ENCODE peak calls at places on chromosome 22, in six cellular contexts. B, E, H, W, C and G are unnamed samples.

GRCh38 chr22:20721409-20722218 is 52.3 kb upstream of the SERPIND1 start:
- DNase-seq in B (no peak), E (no peak), H (no peak), W (no peak), C (no peak), G (no peak)

GRCh38 chr22:30290679-30291333 is 1.5 kb upstream of the CASTOR1 start:
- DNase-seq in B (peak; percentile 70), E (peak; percentile 86), H (peak; percentile 20), W (peak; percentile 48), C (no peak), G (peak; percentile 69)

GRCh38 chr22:24421428-24421931 is 5.9 kb upstream of the ADORA2A start:
- DNase-seq in B (peak; percentile 24), E (peak; percentile 93), H (no peak), W (no peak), C (peak; percentile 91), G (no peak)

GRCh38 chr22:36741204-36741793 is 34.6 kb downstream of the IFT27 start:
- DNase-seq in B (no peak), E (peak; percentile 68), H (no peak), W (no peak), C (peak; percentile 54), G (peak; percentile 12)

GRCh38 chr22:20630873-20631617 is 123.6 kb downstream of the MED15 start:
- DNase-seq in B (no peak), E (no peak), H (no peak), W (no peak), C (no peak), G (no peak)

GRCh38 chr22:49238181-49239141 is 589.2 kb downstream of the BRD1 start:
- DNase-seq in B (no peak), E (no peak), H (no peak), W (no peak), C (peak; percentile 20), G (no peak)

GRCh38 chr22:44567846-44568493 is 69.9 kb upstream of the RTL6 start:
- DNase-seq in B (peak; percentile 70), E (peak; percentile 59), H (no peak), W (peak; percentile 39), C (peak; percentile 62), G (peak; percentile 43)

GRCh38 chr22:46295277-46295971 is 1.2 kb upstream of the GTSE1 start:
- DNase-seq in B (no peak), E (no peak), H (no peak), W (no peak), C (no peak), G (no peak)

GRCh38 chr22:28514314-28514713 is 165.3 kb downstream of the TTC28 start:
- DNase-seq in B (no peak), E (no peak), H (no peak), W (no peak), C (no peak), G (no peak)

GRCh38 chr22:24553597-24554315 is 1.2 kb downstream of the GUCD1 start:
- DNase-seq in B (no peak), E (no peak), H (no peak), W (peak; percentile 40), C (no peak), G (peak; percentile 63)

GRCh38 chr22:48258841-48259240 is 1496.4 kb downstream of the TBC1D22A start:
- DNase-seq in B (no peak), E (no peak), H (no peak), W (no peak), C (no peak), G (no peak)

GRCh38 chr22:24543068-24543675 is 11.8 kb downstream of the GUCD1 start:
- DNase-seq in B (no peak), E (no peak), H (no peak), W (no peak), C (no peak), G (no peak)

GRCh38 chr22:50529416-50530279 is at the start of gene TYMP:
- DNase-seq in B (peak; percentile 47), E (no peak), H (no peak), W (no peak), C (no peak), G (peak; percentile 39)

GRCh38 chr22:45885941-45886395 is 91.0 kb downstream of the WNT7B start:
- DNase-seq in B (peak; percentile 23), E (no peak), H (no peak), W (no peak), C (peak; percentile 26), G (no peak)

GRCh38 chr22:43800970-43801369 is 11.1 kb downstream of the EFCAB6 start:
- DNase-seq in B (no peak), E (no peak), H (no peak), W (no peak), C (no peak), G (no peak)

GRCh38 chr22:42889290-42889689 is 32.2 kb upstream of the ARFGAP3 start:
- DNase-seq in B (peak; percentile 20), E (no peak), H (no peak), W (no peak), C (no peak), G (no peak)

GRCh38 chr22:45225732-45226560 is 14.7 kb downstream of the KIAA0930 start:
- DNase-seq in B (peak; percentile 80), E (no peak), H (no peak), W (peak; percentile 70), C (peak; percentile 29), G (peak; percentile 75)

GRCh38 chr22:17835256-17835655 is 61.0 kb upstream of the BID start:
- DNase-seq in B (no peak), E (no peak), H (no peak), W (no peak), C (no peak), G (no peak)

GRCh38 chr22:25183959-25184619 is 15.6 kb upstream of the CRYBB3 start:
- DNase-seq in B (no peak), E (no peak), H (no peak), W (no peak), C (no peak), G (no peak)

GRCh38 chr22:30490399-30490798 is 15.1 kb downstream of the SEC14L4 start:
- DNase-seq in B (peak; percentile 21), E (peak; percentile 8), H (no peak), W (no peak), C (peak; percentile 45), G (no peak)

GRCh38 chr22:49302530-49302929 is 525.1 kb downstream of the BRD1 start:
- DNase-seq in B (no peak), E (no peak), H (no peak), W (no peak), C (peak; percentile 15), G (no peak)

GRCh38 chr22:17303441-17303839 is 65.8 kb upstream of the CECR2 start:
- DNase-seq in B (no peak), E (no peak), H (no peak), W (no peak), C (no peak), G (no peak)

GRCh38 chr22:42114721-42115120 is 15.9 kb downstream of the CYP2D6 start:
- DNase-seq in B (peak; percentile 64), E (peak; percentile 58), H (no peak), W (peak; percentile 6), C (peak; percentile 73), G (peak; percentile 41)

GRCh38 chr22:46568102-46568809 is 30.8 kb upstream of the CELSR1 start:
- DNase-seq in B (no peak), E (no peak), H (no peak), W (no peak), C (no peak), G (no peak)

GRCh38 chr22:30243671-30244465 is 2.7 kb downstream of the LIF start:
- DNase-seq in B (no peak), E (no peak), H (no peak), W (no peak), C (no peak), G (no peak)

GRCh38 chr22:19430890-19431541 is 517 bp downstream of the HIRA start:
- DNase-seq in B (peak; percentile 27), E (peak; percentile 82), H (peak; percentile 39), W (peak; percentile 19), C (peak; percentile 51), G (peak; percentile 59)

GRCh38 chr22:19432092-19432844 is at the start of gene MRPL40:
- DNase-seq in B (peak; percentile 94), E (peak; percentile 90), H (peak; percentile 81), W (peak; percentile 93), C (peak; percentile 83), G (peak; percentile 94)

GRCh38 chr22:19429950-19430889 is 1.3 kb downstream of the HIRA start:
- DNase-seq in B (no peak), E (peak; percentile 50), H (no peak), W (peak; percentile 78), C (no peak), G (peak; percentile 73)

GRCh38 chr22:19434829-19435580 is 2.7 kb downstream of the MRPL40 start:
- DNase-seq in B (no peak), E (no peak), H (no peak), W (no peak), C (no peak), G (no peak)

GRCh38 chr22:19431641-19432091 is at the start of gene HIRA:
- DNase-seq in B (peak; percentile 84), E (peak; percentile 86), H (peak; percentile 86), W (peak; percentile 66), C (peak; percentile 72), G (peak; percentile 85)
- H2BK120ac ChIP-seq in B (peak within 1 kb of the TSS; percentile 67), E (no peak within 1 kb of the TSS), H (peak within 1 kb of the TSS; percentile 0), W (peak within 1 kb of the TSS; percentile 71), C (no peak within 1 kb of the TSS), G (peak within 1 kb of the TSS; percentile 77)

GRCh38 chr22:39707816-39708215 is 137.3 kb downstream of the CACNA1I start:
- DNase-seq in B (no peak), E (no peak), H (no peak), W (no peak), C (no peak), G (no peak)
- H3K27me3 ChIP-seq in B (no peaks in the 10 kb centered on the region), E (no peaks in the 10 kb centered on the region), H (peaks cover 16% of the 10 kb centered on the region), W (peaks cover 60% of the 10 kb centered on the region), C (no peaks in the 10 kb centered on the region), G (peaks cover 75% of the 10 kb centered on the region)

DNA sequence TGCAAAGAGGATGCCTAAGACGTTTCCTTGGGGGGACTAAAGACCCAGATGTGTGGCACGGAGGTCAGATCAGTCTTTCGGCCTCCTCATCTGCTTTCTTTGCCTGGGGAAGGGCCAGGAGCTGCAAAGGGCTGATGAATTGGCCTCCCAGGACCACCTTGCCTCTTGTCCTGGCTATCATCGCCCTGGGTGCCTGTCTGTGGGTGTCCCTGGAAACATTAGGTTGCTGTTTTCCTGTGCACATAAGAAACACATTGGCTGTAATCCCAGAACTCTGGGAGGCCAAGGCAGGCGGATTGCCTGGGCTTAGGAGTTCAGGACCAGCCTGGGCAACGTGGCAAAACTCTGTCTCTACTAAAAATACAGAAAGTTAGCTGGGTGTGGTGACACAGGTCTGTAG is 20.7 kb upstream of the RFPL3 start:
- DNase-seq in B (no peak), E (no peak), H (no peak), W (no peak), C (no peak), G (no peak)
- H2BK120ac ChIP-seq in B (no peak overlapping the region), E (no peak overlapping the region), H (peak overlapping the region; percentile 50), W (no peak overlapping the region), C (no peak overlapping the region), G (no peak overlapping the region)

DNA sequence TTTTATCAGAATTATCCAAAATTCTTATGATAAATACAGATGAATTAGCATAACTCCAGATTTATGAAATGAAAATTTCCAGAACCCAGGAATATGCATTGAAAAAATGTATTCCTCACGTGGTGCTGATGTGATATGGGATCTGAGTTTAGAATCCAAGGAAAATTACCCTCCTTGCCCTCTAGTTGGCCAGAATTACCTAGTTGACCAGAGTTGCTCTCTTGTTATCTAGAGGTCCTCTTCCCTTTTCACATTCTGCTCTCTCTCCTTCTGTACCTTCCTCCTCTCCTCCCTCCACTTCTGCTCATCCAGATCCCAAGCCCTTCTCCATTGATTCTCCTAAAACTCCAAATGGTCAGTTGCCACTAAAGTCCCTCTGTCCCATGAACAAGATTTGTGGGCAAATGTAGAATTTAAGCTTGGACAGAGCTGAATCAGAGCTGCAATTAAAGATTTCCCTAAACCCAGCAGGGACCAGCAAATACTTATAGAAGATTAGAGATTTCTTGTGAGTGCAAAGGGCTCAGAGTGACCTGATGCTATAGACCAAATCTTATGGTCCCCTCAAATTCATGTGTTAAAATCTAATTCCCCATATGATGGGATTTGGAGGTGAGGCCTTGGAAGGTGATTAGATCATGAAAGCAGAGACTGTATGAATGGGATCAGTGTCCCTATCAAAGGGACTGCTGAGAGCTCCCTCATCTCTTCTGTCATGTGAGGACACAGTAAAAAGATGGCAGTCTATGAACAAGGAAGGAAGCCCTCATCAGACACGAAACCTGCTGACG is 103.2 kb upstream of the IGLL5 start:
- DNase-seq in B (no peak), E (no peak), H (no peak), W (no peak), C (no peak), G (no peak)
- H3K27me3 ChIP-seq in B (no peaks in the 10 kb centered on the region), E (no peaks in the 10 kb centered on the region), H (no peaks in the 10 kb centered on the region), W (peaks cover 2% of the 10 kb centered on the region), C (peaks cover 9% of the 10 kb centered on the region), G (peaks cover 8% of the 10 kb centered on the region)